ENCODE peak calls at places on chromosomes 7 and 10, in four cellular contexts. One of them, this sample, is unnamed.

GRCh38 chr10:97612386-97612785 is 20.9 kb downstream of the MORN4 start:
- DNase-seq in mesenteric fat pad: no peak
- DNase-seq in skeletal muscle cell: no peak
- DNase-seq in GM20000: peak; percentile 38
- DNase-seq in this sample: peak; percentile 32

GRCh38 chr10:625335-625699 is 64.2 kb downstream of the DIP2C start:
- DNase-seq in mesenteric fat pad: no peak
- DNase-seq in GM20000: no peak
- DNase-seq in skeletal muscle cell: no peak
- DNase-seq in this sample: no peak

GRCh38 chr7:30909431-30909830 is 2.2 kb upstream of the AQP1 start:
- DNase-seq in skeletal muscle cell: no peak
- DNase-seq in GM20000: no peak
- DNase-seq in mesenteric fat pad: no peak
- DNase-seq in this sample: no peak

GRCh38 chr10:86630079-86630478 is 24.3 kb upstream of the OPN4 start:
- DNase-seq in GM20000: no peak
- DNase-seq in mesenteric fat pad: no peak
- DNase-seq in skeletal muscle cell: no peak
- DNase-seq in this sample: no peak

GRCh38 chr10:27820637-27821036 is 75.0 kb upstream of the MKX start:
- DNase-seq in skeletal muscle cell: no peak
- DNase-seq in GM20000: no peak
- DNase-seq in mesenteric fat pad: no peak
- DNase-seq in this sample: no peak

GRCh38 chr7:50762337-50762736 is 20.4 kb downstream of the GRB10 start:
- DNase-seq in GM20000: no peak
- DNase-seq in skeletal muscle cell: no peak
- DNase-seq in mesenteric fat pad: no peak
- DNase-seq in this sample: no peak

GRCh38 chr7:27723086-27723485 is 16.9 kb upstream of the TAX1BP1 start:
- DNase-seq in mesenteric fat pad: no peak
- DNase-seq in GM20000: no peak
- DNase-seq in skeletal muscle cell: no peak
- DNase-seq in this sample: no peak

GRCh38 chr7:16015981-16016380 is 329.5 kb upstream of the MEOX2 start:
- DNase-seq in mesenteric fat pad: no peak
- DNase-seq in skeletal muscle cell: no peak
- DNase-seq in GM20000: no peak
- DNase-seq in this sample: no peak

GRCh38 chr10:14891151-14891550 is 12.5 kb downstream of the SUV39H2 start:
- DNase-seq in GM20000: no peak
- DNase-seq in skeletal muscle cell: no peak
- DNase-seq in mesenteric fat pad: no peak
- DNase-seq in this sample: no peak

GRCh38 chr10:11005626-11006427 is 11.8 kb upstream of the CELF2 start:
- DNase-seq in mesenteric fat pad: no peak
- DNase-seq in skeletal muscle cell: no peak
- DNase-seq in GM20000: no peak
- DNase-seq in this sample: no peak

GRCh38 chr10:131730771-131731497 is 169.9 kb upstream of the PPP2R2D start:
- DNase-seq in GM20000: no peak
- DNase-seq in skeletal muscle cell: no peak
- DNase-seq in mesenteric fat pad: peak; percentile 82
- DNase-seq in this sample: no peak

GRCh38 chr7:22559829-22560489 is 60.0 kb upstream of the STEAP1B start:
- DNase-seq in skeletal muscle cell: peak; percentile 47
- DNase-seq in mesenteric fat pad: no peak
- DNase-seq in GM20000: peak; percentile 75
- DNase-seq in this sample: peak; percentile 62

GRCh38 chr7:119562839-119563238 is 710.1 kb upstream of the KCND2 start:
- DNase-seq in skeletal muscle cell: no peak
- DNase-seq in GM20000: no peak
- DNase-seq in mesenteric fat pad: no peak
- DNase-seq in this sample: no peak

GRCh38 chr10:124911124-124912051 is 30.5 kb upstream of the ZRANB1 start:
- DNase-seq in mesenteric fat pad: peak; percentile 11
- DNase-seq in GM20000: no peak
- DNase-seq in skeletal muscle cell: no peak
- DNase-seq in this sample: peak; percentile 45

GRCh38 chr7:19009241-19009935 is 108.0 kb downstream of the TWIST1 start:
- DNase-seq in GM20000: no peak
- DNase-seq in mesenteric fat pad: no peak
- DNase-seq in skeletal muscle cell: no peak
- DNase-seq in this sample: no peak

GRCh38 chr7:132666076-132666775 is 90.0 kb upstream of the PLXNA4 start:
- DNase-seq in GM20000: no peak
- DNase-seq in skeletal muscle cell: no peak
- DNase-seq in mesenteric fat pad: no peak
- DNase-seq in this sample: no peak

GRCh38 chr10:71882813-71883746 is 32.0 kb upstream of the PSAP start:
- DNase-seq in GM20000: no peak
- DNase-seq in mesenteric fat pad: no peak
- DNase-seq in skeletal muscle cell: no peak
- DNase-seq in this sample: no peak

GRCh38 chr10:98414932-98415709 is at the start of gene PYROXD2:
- DNase-seq in mesenteric fat pad: peak; percentile 95
- DNase-seq in GM20000: peak; percentile 70
- DNase-seq in skeletal muscle cell: peak; percentile 68
- DNase-seq in this sample: peak; percentile 88

GRCh38 chr10:86203162-86203905 is 163.3 kb downstream of the GRID1 start:
- DNase-seq in mesenteric fat pad: no peak
- DNase-seq in skeletal muscle cell: no peak
- DNase-seq in GM20000: peak; percentile 49
- DNase-seq in this sample: no peak